ENCODE peak calls at places on chromosome 3, in seven cellular contexts. N, K, L, A, E, T and U are unnamed samples.

GRCh38 chr3:56928379-56929068 is 126.8 kb upstream of the ARHGEF3 start:
- DNase-seq in N (no peak), K (no peak), L (no peak), A (no peak), E (no peak), T (no peak), U (no peak)

GRCh38 chr3:190385835-190386688 is 1.9 kb upstream of the CLDN16 start:
- DNase-seq in N (no peak), K (no peak), L (no peak), A (no peak), E (no peak), T (no peak), U (no peak)

GRCh38 chr3:73608805-73609641 is 15.7 kb downstream of the PDZRN3 start:
- DNase-seq in N (no peak), K (no peak), L (no peak), A (no peak), E (no peak), T (no peak), U (no peak)

GRCh38 chr3:181808053-181808452 is 96.3 kb downstream of the SOX2 start:
- DNase-seq in N (no peak), K (no peak), L (no peak), A (no peak), E (no peak), T (peak), U (no peak)

GRCh38 chr3:169390310-169390731 is 273.2 kb downstream of the MECOM start:
- DNase-seq in N (no peak), K (no peak), L (no peak), A (no peak), E (no peak), T (no peak), U (no peak)

GRCh38 chr3:134659391-134660045 is 8.7 kb upstream of the KY start:
- DNase-seq in N (peak), K (no peak), L (no peak), A (no peak), E (no peak), T (no peak), U (no peak)

GRCh38 chr3:38585791-38586420 is 63.6 kb downstream of the SCN5A start:
- DNase-seq in N (peak), K (no peak), L (peak), A (no peak), E (no peak), T (no peak), U (no peak)

GRCh38 chr3:111768571-111769100 is 90.4 kb upstream of the PHLDB2 start:
- DNase-seq in N (no peak), K (no peak), L (peak), A (no peak), E (no peak), T (no peak), U (no peak)

GRCh38 chr3:69182588-69183299 is 60.3 kb upstream of the LMOD3 start:
- DNase-seq in N (no peak), K (no peak), L (no peak), A (no peak), E (no peak), T (no peak), U (no peak)

GRCh38 chr3:69642606-69643005 is 96.7 kb upstream of the MITF start:
- DNase-seq in N (no peak), K (no peak), L (no peak), A (no peak), E (no peak), T (no peak), U (no peak)

GRCh38 chr3:79843180-79843579 is 75.4 kb upstream of the ROBO1 start:
- DNase-seq in N (no peak), K (no peak), L (no peak), A (no peak), E (no peak), T (no peak), U (no peak)

GRCh38 chr3:79845546-79845945 is 77.7 kb upstream of the ROBO1 start:
- DNase-seq in N (no peak), K (no peak), L (no peak), A (no peak), E (no peak), T (no peak), U (no peak)

GRCh38 chr3:79844176-79844575 is 76.4 kb upstream of the ROBO1 start:
- DNase-seq in N (no peak), K (no peak), L (no peak), A (no peak), E (no peak), T (no peak), U (no peak)

GRCh38 chr3:79847928-79848327 is 80.1 kb upstream of the ROBO1 start:
- DNase-seq in N (no peak), K (no peak), L (no peak), A (no peak), E (no peak), T (no peak), U (no peak)

GRCh38 chr3:79846148-79846933 is 78.5 kb upstream of the ROBO1 start:
- DNase-seq in N (no peak), K (no peak), L (peak), A (peak), E (peak), T (no peak), U (no peak)
- TF ChIP-seq CTCF in N (peak), K (no peak), L (no peak), A (peak), E (peak), T (peak), U (peak)

DNA sequence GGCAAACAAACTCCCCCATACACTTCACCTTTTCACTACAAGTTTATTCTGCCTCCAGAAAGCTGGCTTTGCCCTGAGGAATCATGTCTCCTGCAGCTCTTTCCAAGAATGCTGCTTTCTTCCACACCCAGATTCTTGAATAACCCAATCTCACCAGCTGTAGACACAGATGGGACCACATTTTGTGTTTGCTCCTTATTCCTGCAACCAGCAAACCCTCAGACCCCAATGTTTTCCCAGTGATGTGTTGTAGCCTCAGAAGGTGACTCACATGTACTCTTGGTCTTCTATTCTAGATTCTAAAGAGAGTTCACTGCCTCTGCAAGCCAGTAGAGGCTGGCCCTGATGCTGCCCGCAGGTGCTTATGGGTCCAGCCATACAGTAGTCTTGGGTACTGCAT is 23.6 kb upstream of the TRIM59 start:
- DNase-seq in N (no peak), K (no peak), L (no peak), A (no peak), E (no peak), T (no peak), U (no peak)
- TF ChIP-seq CTCF in N (no peak), K (no peak), L (no peak), A (no peak), E (no peak), T (no peak), U (no peak)

GRCh38 chr3:45929042-45929679 is 14.1 kb upstream of the CXCR6 start:
- DNase-seq in N (no peak), K (no peak), L (no peak), A (peak), E (peak), T (peak), U (peak)
- TF ChIP-seq CTCF in N (peak), K (no peak), L (peak), A (peak), E (peak), T (peak), U (peak)

GRCh38 chr3:41574900-41575299 is 375.6 kb downstream of the CTNNB1 start:
- DNase-seq in N (no peak), K (no peak), L (no peak), A (no peak), E (no peak), T (no peak), U (no peak)
- TF ChIP-seq CTCF in N (peak), K (no peak), L (no peak), A (no peak), E (no peak), T (no peak), U (no peak)

DNA sequence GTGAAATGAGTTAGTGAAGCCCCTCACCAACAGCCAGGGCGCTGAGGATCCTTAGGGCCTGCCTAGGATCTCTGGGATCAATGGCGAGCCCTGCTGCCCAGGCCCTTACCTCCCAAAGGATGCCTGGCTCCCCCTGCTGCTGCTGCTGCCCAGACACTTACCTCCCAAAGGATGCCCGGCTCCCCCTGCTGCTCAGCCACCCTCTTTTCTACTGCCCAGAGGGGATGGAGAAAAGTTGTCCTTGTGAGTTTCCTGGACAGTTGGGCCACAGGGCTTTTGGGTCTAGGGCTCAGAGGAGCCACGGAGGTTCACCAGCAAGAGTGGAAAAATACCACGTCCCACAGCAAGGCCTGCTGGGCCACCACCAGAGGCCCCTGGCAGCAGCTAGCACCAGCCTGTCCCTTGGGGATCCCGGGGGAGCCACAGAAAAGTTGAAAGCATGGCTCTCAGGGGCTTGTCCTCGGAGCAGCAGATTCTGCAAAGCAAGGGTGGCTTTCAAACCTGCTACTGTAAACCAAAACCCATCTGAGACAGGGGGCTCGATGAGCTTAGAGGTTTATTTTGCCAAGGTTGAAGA is 59.4 kb downstream of the SLC6A6 start:
- DNase-seq in N (peak), K (no peak), L (peak), A (peak), E (peak), T (no peak), U (no peak)
- TF ChIP-seq CTCF in N (peak), K (no peak), L (peak), A (peak), E (peak), T (peak), U (peak)